ENCODE peak calls at places on chromosomes 11 and 22, in five cellular contexts. B, K, L, T and D are unnamed samples.

GRCh38 chr11:28697920-28698827 is 590.0 kb downstream of the METTL15 start:
- DNase-seq in B (peak), K (peak), T (peak), L (peak), D (peak)

GRCh38 chr11:60870276-60870675 is 2.9 kb downstream of the ZP1 start:
- DNase-seq in B (no peak), T (peak), L (no peak), K (no peak), D (no peak)

GRCh38 chr11:19646921-19647320 is 65.7 kb upstream of the NAV2 start:
- DNase-seq in T (no peak), B (peak), K (no peak), L (no peak), D (peak)

GRCh38 chr11:100557830-100558611 is 129.1 kb upstream of the ARHGAP42 start:
- DNase-seq in K (no peak), L (no peak), T (no peak), B (peak), D (peak)

GRCh38 chr11:92702771-92703170 is 266.7 kb upstream of the MTNR1B start:
- DNase-seq in B (peak), L (no peak), T (no peak), K (no peak), D (no peak)

GRCh38 chr22:35604671-35605457 is 12.3 kb downstream of the MB start:
- DNase-seq in L (no peak), B (no peak), K (no peak), T (peak), D (no peak)

GRCh38 chr11:126111458-126112116 is 48.9 kb upstream of the CDON start:
- DNase-seq in B (no peak), K (no peak), L (no peak), T (no peak), D (no peak)

GRCh38 chr11:15770798-15771414 is 585.4 kb downstream of the SOX6 start:
- DNase-seq in T (peak), L (peak), K (peak), B (peak), D (peak)

GRCh38 chr11:129146196-129146595 is 45.9 kb downstream of the ARHGAP32 start:
- DNase-seq in B (peak), T (no peak), K (no peak), L (no peak), D (peak)

GRCh38 chr22:30219049-30219448 is 27.5 kb downstream of the LIF start:
- DNase-seq in K (no peak), L (no peak), B (no peak), T (no peak), D (no peak)

GRCh38 chr11:4430060-4430459 is 19.0 kb upstream of the OR52K2 start:
- DNase-seq in K (no peak), L (no peak), B (no peak), T (no peak), D (no peak)

DNA sequence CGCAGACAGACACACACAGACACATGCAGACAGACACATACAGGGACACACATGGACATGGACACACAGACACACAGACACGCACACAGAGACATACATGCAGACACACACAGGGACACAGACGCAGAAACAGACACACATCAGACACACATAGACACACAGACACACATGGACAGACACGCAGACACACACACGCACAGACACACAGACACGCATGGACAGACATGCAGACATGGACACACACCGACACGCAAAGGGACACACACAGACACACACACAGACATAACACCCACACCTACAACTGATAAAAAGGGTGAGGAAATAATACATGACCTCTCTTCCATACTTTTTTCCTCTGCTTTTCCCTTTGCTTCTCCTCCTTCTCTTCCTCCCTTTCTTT is 146.2 kb downstream of the HIPK3 start:
- DNase-seq in B (no peak), T (no peak), L (no peak), K (no peak), D (no peak)
- H3K23ac ChIP-seq in B (peak), T (no peak), L (peak), K (no peak), D (no peak)

GRCh38 chr22:47628477-47629272 is 866.2 kb downstream of the TBC1D22A start:
- DNase-seq in T (no peak), L (no peak), K (peak), B (no peak), D (no peak)
- H3K23ac ChIP-seq in T (no peak), L (no peak), K (no peak), B (no peak), D (no peak)

GRCh38 chr22:43988960-43989359 is 33.7 kb downstream of the SAMM50 start:
- DNase-seq in K (no peak), L (no peak), B (no peak), T (no peak), D (no peak)
- H3K23ac ChIP-seq in K (no peak), L (no peak), B (no peak), T (no peak), D (no peak)

GRCh38 chr11:44693654-44694119 is 33.1 kb upstream of the TSPAN18 start:
- DNase-seq in T (peak), L (no peak), K (no peak), B (no peak), D (no peak)
- H3K23ac ChIP-seq in T (no peak), L (no peak), K (no peak), B (no peak), D (peak)

GRCh38 chr11:63277345-63277943 is 34.0 kb upstream of the SLC22A25 start:
- DNase-seq in K (no peak), B (no peak), T (peak), L (no peak), D (no peak)
- H3K23ac ChIP-seq in K (no peak), B (no peak), T (no peak), L (no peak), D (no peak)

GRCh38 chr22:20869234-20869633 is 10.4 kb downstream of the SNAP29 start:
- DNase-seq in T (no peak), B (no peak), K (no peak), L (no peak), D (no peak)
- H3K23ac ChIP-seq in T (no peak), B (no peak), K (no peak), L (no peak), D (no peak)

GRCh38 chr11:85663080-85663729 is 1.7 kb downstream of the CREBZF start:
- DNase-seq in L (no peak), T (no peak), B (no peak), K (no peak), D (peak)
- H3K23ac ChIP-seq in L (no peak), T (no peak), B (peak), K (no peak), D (no peak)